ENCODE peak calls at places on chromosomes 16 and 17, in ten cellular contexts. I is NCI-H2029; O is fibroblast of lung; M is A172; Q is neural crest cell; B is stimulated activated CD4-positive, alpha-beta T cell treated with anti-CD3 and anti-CD28 coated beads, TNF-alpha, amount 100 ng/mL, for 1 hour; V is cardiac muscle cell; Z is GM19239; P is BE2C; U is posterior cingulate gyrus. H is an unnamed sample.

GRCh38 chr17:47742319-47743181 is 9.5 kb downstream of the TBX21 start:
- DNase-seq in V (peak; percentile 19), Z (no peak), P (peak; percentile 82), O (no peak), I (no peak), Q (peak; percentile 57), B (no peak), U (peak; percentile 60), M (no peak), H (no peak)

GRCh38 chr16:55285586-55285985 is 38.4 kb upstream of the IRX6 start:
- DNase-seq in Q (no peak), P (no peak), B (no peak), O (no peak), U (no peak), I (no peak), V (no peak), M (no peak), Z (no peak), H (no peak)

GRCh38 chr17:42282478-42283080 is 5.7 kb upstream of the STAT5A start:
- DNase-seq in O (no peak), B (no peak), M (no peak), I (no peak), Q (no peak), V (no peak), U (no peak), P (no peak), Z (no peak), H (no peak)

GRCh38 chr16:57566436-57566835 is 24.0 kb downstream of the ADGRG5 start:
- DNase-seq in U (no peak), Z (no peak), I (no peak), V (no peak), P (no peak), M (no peak), Q (no peak), B (no peak), O (no peak), H (no peak)

GRCh38 chr17:80949451-80950421 is 41.9 kb upstream of the CHMP6 start:
- DNase-seq in O (no peak), M (no peak), I (no peak), Q (no peak), Z (no peak), V (no peak), P (peak; percentile 53), B (no peak), U (peak; percentile 81), H (no peak)

GRCh38 chr16:87332150-87332549 is 15.0 kb upstream of the C16orf95 start:
- DNase-seq in V (no peak), P (no peak), I (no peak), M (peak; percentile 54), B (no peak), Q (no peak), O (peak; percentile 28), U (peak; percentile 49), Z (no peak), H (no peak)

GRCh38 chr17:80605326-80606066 is 60.9 kb downstream of the RPTOR start:
- DNase-seq in B (no peak), Q (no peak), Z (peak; percentile 53), M (peak; percentile 81), I (no peak), U (no peak), P (no peak), O (no peak), V (peak; percentile 24), H (peak; percentile 29)

GRCh38 chr16:19657831-19658230 is 60.2 kb downstream of the KNOP1 start:
- DNase-seq in U (no peak), Z (no peak), B (no peak), P (no peak), V (no peak), O (no peak), M (no peak), Q (no peak), I (no peak), H (no peak)

GRCh38 chr17:69048634-69049033 is 12.1 kb downstream of the ABCA9 start:
- DNase-seq in O (no peak), P (no peak), V (no peak), M (no peak), I (no peak), U (no peak), Z (no peak), B (no peak), Q (no peak), H (no peak)

GRCh38 chr17:65287040-65287439 is 149.9 kb downstream of the RGS9 start:
- DNase-seq in I (no peak), O (no peak), B (no peak), Q (no peak), U (no peak), Z (no peak), M (peak; percentile 88), P (no peak), V (peak; percentile 60), H (peak; percentile 62)

GRCh38 chr17:3738562-3739295 is 15.0 kb downstream of the HASPIN start:
- DNase-seq in O (peak; percentile 9), Z (no peak), M (no peak), Q (no peak), U (peak; percentile 92), I (peak; percentile 9), V (no peak), B (peak; percentile 33), P (no peak), H (no peak)

H was measured in fibroblast of the aortic adventitia.